ENCODE peak calls at places on chromosomes 11 and 22, in eight cellular contexts. One of them, this sample, is unnamed.

GRCh38 chr11:102603576-102603975 is 21.6 kb downstream of the MMP20 start:
- DNase-seq in H1: no peak
- DNase-seq in CD8-positive, alpha-beta T cell: no peak
- DNase-seq in right atrium auricular region: no peak
- DNase-seq in lower lobe of right lung: no peak
- DNase-seq in PC-9: no peak
- DNase-seq in neural progenitor cell: no peak
- DNase-seq in GM23248: no peak
- DNase-seq in this sample: no peak

GRCh38 chr11:122804161-122804560 is 34.1 kb upstream of the CRTAM start:
- DNase-seq in H1: no peak
- DNase-seq in CD8-positive, alpha-beta T cell: no peak
- DNase-seq in right atrium auricular region: no peak
- DNase-seq in lower lobe of right lung: no peak
- DNase-seq in PC-9: peak; percentile 52
- DNase-seq in neural progenitor cell: no peak
- DNase-seq in GM23248: peak; percentile 88
- DNase-seq in this sample: no peak

GRCh38 chr11:2210366-2211112 is 38.9 kb upstream of the TH start:
- DNase-seq in H1: peak; percentile 39
- DNase-seq in CD8-positive, alpha-beta T cell: no peak
- DNase-seq in right atrium auricular region: peak; percentile 30
- DNase-seq in lower lobe of right lung: peak; percentile 28
- DNase-seq in PC-9: no peak
- DNase-seq in neural progenitor cell: no peak
- DNase-seq in GM23248: no peak
- DNase-seq in this sample: no peak

GRCh38 chr11:76891285-76891684 is 30.6 kb downstream of the ACER3 start:
- DNase-seq in H1: no peak
- DNase-seq in CD8-positive, alpha-beta T cell: no peak
- DNase-seq in right atrium auricular region: no peak
- DNase-seq in lower lobe of right lung: no peak
- DNase-seq in PC-9: no peak
- DNase-seq in neural progenitor cell: no peak
- DNase-seq in GM23248: no peak
- DNase-seq in this sample: no peak

GRCh38 chr11:9653871-9654270 is 10.0 kb upstream of the SWAP70 start:
- DNase-seq in H1: no peak
- DNase-seq in CD8-positive, alpha-beta T cell: no peak
- DNase-seq in right atrium auricular region: no peak
- DNase-seq in lower lobe of right lung: no peak
- DNase-seq in PC-9: no peak
- DNase-seq in neural progenitor cell: no peak
- DNase-seq in GM23248: no peak
- DNase-seq in this sample: no peak

GRCh38 chr11:126929186-126930085 is 71.1 kb downstream of the KIRREL3 start:
- DNase-seq in H1: no peak
- DNase-seq in CD8-positive, alpha-beta T cell: no peak
- DNase-seq in right atrium auricular region: no peak
- DNase-seq in lower lobe of right lung: no peak
- DNase-seq in PC-9: no peak
- DNase-seq in neural progenitor cell: no peak
- DNase-seq in GM23248: peak; percentile 86
- DNase-seq in this sample: no peak

GRCh38 chr22:38987171-38987895 is 5.2 kb downstream of the APOBEC3B start:
- DNase-seq in H1: no peak
- DNase-seq in CD8-positive, alpha-beta T cell: no peak
- DNase-seq in right atrium auricular region: no peak
- DNase-seq in lower lobe of right lung: no peak
- DNase-seq in PC-9: no peak
- DNase-seq in neural progenitor cell: no peak
- DNase-seq in GM23248: no peak
- DNase-seq in this sample: no peak

GRCh38 chr22:28923826-28924732 is 40.7 kb downstream of the ZNRF3 start:
- DNase-seq in H1: no peak
- DNase-seq in CD8-positive, alpha-beta T cell: no peak
- DNase-seq in right atrium auricular region: no peak
- DNase-seq in lower lobe of right lung: peak; percentile 79
- DNase-seq in PC-9: no peak
- DNase-seq in neural progenitor cell: no peak
- DNase-seq in GM23248: no peak
- DNase-seq in this sample: no peak

DNA sequence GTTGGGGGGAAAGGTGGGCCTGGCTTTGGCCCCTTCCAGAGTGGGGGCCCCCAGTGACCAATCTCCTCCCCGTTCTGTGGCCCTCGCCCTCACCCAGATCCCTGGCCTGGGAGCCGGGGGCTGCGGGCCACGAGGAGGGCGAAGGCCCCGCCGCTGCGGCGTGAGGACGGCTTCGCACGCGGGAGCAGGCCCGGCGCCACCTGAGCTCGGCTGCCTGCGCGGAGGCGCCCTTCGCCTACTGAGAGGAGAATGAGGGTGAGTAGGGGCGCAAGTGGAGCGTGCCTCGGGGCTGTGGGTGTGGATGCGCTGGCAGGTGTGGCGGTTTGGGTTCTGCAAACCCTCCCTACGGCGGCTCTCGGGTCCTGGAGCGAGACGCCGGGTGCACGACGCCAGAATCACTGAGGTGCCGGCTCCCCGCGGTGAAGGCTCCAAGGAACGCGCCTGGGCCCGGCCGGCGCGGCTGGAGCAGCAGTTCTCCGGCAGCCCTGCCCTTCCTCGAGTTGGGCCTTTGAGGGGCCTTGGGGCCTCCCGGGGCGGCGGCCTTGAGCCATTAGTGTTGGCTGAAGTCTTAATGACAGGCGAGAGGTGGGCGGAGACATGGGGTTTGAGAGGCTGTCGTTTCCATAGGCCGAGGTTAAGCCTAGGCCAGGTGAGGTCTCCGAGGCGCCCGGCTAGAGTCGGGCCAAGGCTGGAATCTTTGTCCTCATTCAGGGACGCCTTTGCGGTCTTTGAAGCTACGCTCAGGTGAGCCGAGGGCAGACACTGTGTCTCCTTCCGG is 65.3 kb downstream of the CTTN start:
- DNase-seq in H1: no peak
- DNase-seq in CD8-positive, alpha-beta T cell: no peak
- DNase-seq in right atrium auricular region: no peak
- DNase-seq in lower lobe of right lung: no peak
- DNase-seq in PC-9: no peak
- DNase-seq in neural progenitor cell: no peak
- DNase-seq in GM23248: no peak
- DNase-seq in this sample: no peak
- H3K36me3 ChIP-seq in H1: no peaks in the 10 kb centered on the region
- H3K36me3 ChIP-seq in CD8-positive, alpha-beta T cell: no peaks in the 10 kb centered on the region
- H3K36me3 ChIP-seq in right atrium auricular region: no peaks in the 10 kb centered on the region
- H3K36me3 ChIP-seq in lower lobe of right lung: no peaks in the 10 kb centered on the region
- H3K36me3 ChIP-seq in PC-9: no peaks in the 10 kb centered on the region
- H3K36me3 ChIP-seq in neural progenitor cell: no peaks in the 10 kb centered on the region
- H3K36me3 ChIP-seq in GM23248: no peaks in the 10 kb centered on the region
- H3K36me3 ChIP-seq in this sample: no peaks in the 10 kb centered on the region

GRCh38 chr22:20126284-20127029 is 5.1 kb upstream of the ZDHHC8 start:
- DNase-seq in H1: no peak
- DNase-seq in CD8-positive, alpha-beta T cell: no peak
- DNase-seq in right atrium auricular region: no peak
- DNase-seq in lower lobe of right lung: no peak
- DNase-seq in PC-9: no peak
- DNase-seq in neural progenitor cell: no peak
- DNase-seq in GM23248: no peak
- DNase-seq in this sample: no peak

GRCh38 chr22:20127869-20128618 is 3.6 kb upstream of the ZDHHC8 start:
- DNase-seq in H1: no peak
- DNase-seq in CD8-positive, alpha-beta T cell: no peak
- DNase-seq in right atrium auricular region: no peak
- DNase-seq in lower lobe of right lung: no peak
- DNase-seq in PC-9: no peak
- DNase-seq in neural progenitor cell: no peak
- DNase-seq in GM23248: no peak
- DNase-seq in this sample: no peak

GRCh38 chr22:20128902-20129746 is 2.5 kb upstream of the ZDHHC8 start:
- DNase-seq in H1: peak; percentile 76
- DNase-seq in CD8-positive, alpha-beta T cell: peak; percentile 56
- DNase-seq in right atrium auricular region: no peak
- DNase-seq in lower lobe of right lung: no peak
- DNase-seq in PC-9: peak; percentile 35
- DNase-seq in neural progenitor cell: peak; percentile 50
- DNase-seq in GM23248: peak; percentile 62
- DNase-seq in this sample: no peak

GRCh38 chr22:20128619-20128901 is 3.0 kb upstream of the ZDHHC8 start:
- DNase-seq in H1: no peak
- DNase-seq in CD8-positive, alpha-beta T cell: no peak
- DNase-seq in right atrium auricular region: no peak
- DNase-seq in lower lobe of right lung: no peak
- DNase-seq in PC-9: no peak
- DNase-seq in neural progenitor cell: no peak
- DNase-seq in GM23248: no peak
- DNase-seq in this sample: no peak

GRCh38 chr22:20127318-20127868 is 4.2 kb upstream of the ZDHHC8 start:
- DNase-seq in H1: no peak
- DNase-seq in CD8-positive, alpha-beta T cell: no peak
- DNase-seq in right atrium auricular region: no peak
- DNase-seq in lower lobe of right lung: no peak
- DNase-seq in PC-9: no peak
- DNase-seq in neural progenitor cell: no peak
- DNase-seq in GM23248: no peak
- DNase-seq in this sample: no peak
- H3K36me3 ChIP-seq in H1: peaks cover 33% of the 10 kb centered on the region
- H3K36me3 ChIP-seq in CD8-positive, alpha-beta T cell: peaks cover 11% of the 10 kb centered on the region
- H3K36me3 ChIP-seq in right atrium auricular region: peaks cover 22% of the 10 kb centered on the region
- H3K36me3 ChIP-seq in lower lobe of right lung: peaks cover 34% of the 10 kb centered on the region
- H3K36me3 ChIP-seq in PC-9: no peaks in the 10 kb centered on the region
- H3K36me3 ChIP-seq in neural progenitor cell: no peaks in the 10 kb centered on the region
- H3K36me3 ChIP-seq in GM23248: peaks cover 6% of the 10 kb centered on the region
- H3K36me3 ChIP-seq in this sample: peaks cover 44% of the 10 kb centered on the region

GRCh38 chr22:35328472-35328885 is 28.8 kb downstream of the TOM1 start:
- DNase-seq in H1: no peak
- DNase-seq in CD8-positive, alpha-beta T cell: no peak
- DNase-seq in right atrium auricular region: peak; percentile 74
- DNase-seq in lower lobe of right lung: peak; percentile 78
- DNase-seq in PC-9: no peak
- DNase-seq in neural progenitor cell: no peak
- DNase-seq in GM23248: no peak
- DNase-seq in this sample: no peak

GRCh38 chr22:35330258-35330861 is 30.7 kb downstream of the TOM1 start:
- DNase-seq in H1: no peak
- DNase-seq in CD8-positive, alpha-beta T cell: peak; percentile 54
- DNase-seq in right atrium auricular region: peak; percentile 91
- DNase-seq in lower lobe of right lung: peak; percentile 87
- DNase-seq in PC-9: no peak
- DNase-seq in neural progenitor cell: no peak
- DNase-seq in GM23248: peak; percentile 92
- DNase-seq in this sample: no peak

GRCh38 chr22:35327690-35328471 is 28.2 kb downstream of the TOM1 start:
- DNase-seq in H1: no peak
- DNase-seq in CD8-positive, alpha-beta T cell: no peak
- DNase-seq in right atrium auricular region: no peak
- DNase-seq in lower lobe of right lung: no peak
- DNase-seq in PC-9: no peak
- DNase-seq in neural progenitor cell: no peak
- DNase-seq in GM23248: no peak
- DNase-seq in this sample: no peak

GRCh38 chr22:35326854-35327562 is 27.3 kb downstream of the TOM1 start:
- DNase-seq in H1: no peak
- DNase-seq in CD8-positive, alpha-beta T cell: no peak
- DNase-seq in right atrium auricular region: no peak
- DNase-seq in lower lobe of right lung: no peak
- DNase-seq in PC-9: no peak
- DNase-seq in neural progenitor cell: no peak
- DNase-seq in GM23248: no peak
- DNase-seq in this sample: no peak

DNA sequence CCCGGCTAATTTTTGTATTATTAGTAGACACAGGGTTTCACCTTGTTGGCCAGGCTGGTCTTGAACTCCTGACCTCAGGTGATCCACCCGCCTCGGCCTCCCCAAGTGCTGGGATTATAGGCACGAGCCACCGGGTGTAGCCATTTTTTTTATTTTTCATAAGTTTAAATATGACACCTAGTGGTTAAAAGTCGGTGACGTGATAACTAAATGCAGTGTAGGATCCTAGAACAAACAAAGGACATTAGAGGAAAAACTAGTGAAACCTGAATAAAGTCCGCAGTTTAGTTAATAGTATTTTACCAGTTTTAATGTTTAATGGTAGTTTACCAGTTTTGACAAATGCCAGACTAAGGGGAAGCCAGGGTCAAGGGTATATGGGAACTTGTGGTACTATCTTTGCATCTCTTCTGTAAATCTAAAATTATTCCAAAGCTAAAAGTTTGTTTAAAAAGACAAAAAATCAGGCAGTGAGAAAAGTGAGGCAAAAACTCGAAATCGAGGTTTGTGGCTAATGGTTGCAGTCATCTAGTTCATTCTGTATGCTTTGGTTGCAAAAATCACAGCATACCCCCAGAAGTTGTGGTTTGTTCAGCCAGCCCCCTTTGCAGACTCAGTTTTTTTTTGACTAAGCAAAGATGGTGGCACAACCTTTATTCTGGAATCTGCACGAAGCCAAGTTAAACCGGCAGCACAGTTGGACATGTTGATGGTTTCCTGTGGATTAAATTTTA is 29.6 kb downstream of the TOM1 start:
- DNase-seq in H1: no peak
- DNase-seq in CD8-positive, alpha-beta T cell: no peak
- DNase-seq in right atrium auricular region: no peak
- DNase-seq in lower lobe of right lung: no peak
- DNase-seq in PC-9: no peak
- DNase-seq in neural progenitor cell: no peak
- DNase-seq in GM23248: no peak
- DNase-seq in this sample: no peak
- H3K36me3 ChIP-seq in H1: peaks cover 14% of the 10 kb centered on the region
- H3K36me3 ChIP-seq in CD8-positive, alpha-beta T cell: peaks cover 50% of the 10 kb centered on the region
- H3K36me3 ChIP-seq in right atrium auricular region: peaks cover 78% of the 10 kb centered on the region
- H3K36me3 ChIP-seq in lower lobe of right lung: peaks cover 94% of the 10 kb centered on the region
- H3K36me3 ChIP-seq in PC-9: peaks cover 38% of the 10 kb centered on the region
- H3K36me3 ChIP-seq in neural progenitor cell: no peaks in the 10 kb centered on the region
- H3K36me3 ChIP-seq in GM23248: peaks cover 69% of the 10 kb centered on the region
- H3K36me3 ChIP-seq in this sample: peaks cover 15% of the 10 kb centered on the region

GRCh38 chr11:61794579-61794978 is 1.9 kb downstream of the FEN1 start:
- DNase-seq in H1: no peak
- DNase-seq in CD8-positive, alpha-beta T cell: no peak
- DNase-seq in right atrium auricular region: no peak
- DNase-seq in lower lobe of right lung: no peak
- DNase-seq in PC-9: no peak
- DNase-seq in neural progenitor cell: no peak
- DNase-seq in GM23248: no peak
- DNase-seq in this sample: no peak
- H3K36me3 ChIP-seq in H1: peaks cover 28% of the 10 kb centered on the region
- H3K36me3 ChIP-seq in CD8-positive, alpha-beta T cell: peaks cover 7% of the 10 kb centered on the region
- H3K36me3 ChIP-seq in right atrium auricular region: peaks cover 7% of the 10 kb centered on the region
- H3K36me3 ChIP-seq in lower lobe of right lung: peaks cover 23% of the 10 kb centered on the region
- H3K36me3 ChIP-seq in PC-9: peaks cover 12% of the 10 kb centered on the region
- H3K36me3 ChIP-seq in neural progenitor cell: no peaks in the 10 kb centered on the region
- H3K36me3 ChIP-seq in GM23248: peaks cover 2% of the 10 kb centered on the region
- H3K36me3 ChIP-seq in this sample: peaks cover 21% of the 10 kb centered on the region

GRCh38 chr11:111776398-111777093 is 10.4 kb upstream of the PPP2R1B start:
- DNase-seq in H1: no peak
- DNase-seq in CD8-positive, alpha-beta T cell: no peak
- DNase-seq in right atrium auricular region: no peak
- DNase-seq in lower lobe of right lung: no peak
- DNase-seq in PC-9: no peak
- DNase-seq in neural progenitor cell: no peak
- DNase-seq in GM23248: no peak
- DNase-seq in this sample: no peak
- H3K36me3 ChIP-seq in H1: no peaks in the 10 kb centered on the region
- H3K36me3 ChIP-seq in CD8-positive, alpha-beta T cell: no peaks in the 10 kb centered on the region
- H3K36me3 ChIP-seq in right atrium auricular region: no peaks in the 10 kb centered on the region
- H3K36me3 ChIP-seq in lower lobe of right lung: no peaks in the 10 kb centered on the region
- H3K36me3 ChIP-seq in PC-9: no peaks in the 10 kb centered on the region
- H3K36me3 ChIP-seq in neural progenitor cell: no peaks in the 10 kb centered on the region
- H3K36me3 ChIP-seq in GM23248: no peaks in the 10 kb centered on the region
- H3K36me3 ChIP-seq in this sample: no peaks in the 10 kb centered on the region

This sample was measured in iPS DF 6.9.